ENCODE peak calls at places on chromosomes 12 and 14, in five cellular contexts. F is CD4-positive, alpha-beta T cell; S is left ventricle myocardium superior; B is SIG-M5; Y is fibroblast of pulmonary artery. T is an unnamed sample.

GRCh38 chr14:101595349-101595748 is 34.1 kb downstream of the DIO3 start:
- DNase-seq in F (no peak), S (no peak), B (no peak), Y (no peak), T (no peak)

GRCh38 chr12:68435816-68436215 is 103.7 kb upstream of the MDM1 start:
- DNase-seq in F (no peak), S (no peak), B (no peak), Y (peak; percentile 50), T (no peak)

GRCh38 chr14:61342486-61342885 is 21.1 kb downstream of the PRKCH start:
- DNase-seq in F (peak; percentile 60), S (no peak), B (no peak), Y (no peak), T (no peak)

GRCh38 chr12:98698603-98699463 is 53.7 kb downstream of the APAF1 start:
- DNase-seq in F (peak; percentile 14), S (peak; percentile 51), B (no peak), Y (peak; percentile 80), T (peak; percentile 71)

GRCh38 chr12:124230117-124230757 is 64.7 kb upstream of the RFLNA start:
- DNase-seq in F (no peak), S (no peak), B (no peak), Y (no peak), T (no peak)

GRCh38 chr12:128268348-128268725 is 1.4 kb downstream of the TMEM132C start:
- DNase-seq in F (no peak), S (no peak), B (no peak), Y (no peak), T (no peak)

GRCh38 chr12:55703288-55703687 is 4.4 kb downstream of the ITGA7 start:
- DNase-seq in F (no peak), S (peak; percentile 67), B (no peak), Y (no peak), T (no peak)

GRCh38 chr14:35365130-35366047 is 39.2 kb downstream of the NFKBIA start:
- DNase-seq in F (no peak), S (peak; percentile 49), B (no peak), Y (peak; percentile 87), T (peak; percentile 19)

GRCh38 chr14:91388551-91388975 is 29.1 kb downstream of the CCDC88C start:
- DNase-seq in F (no peak), S (no peak), B (no peak), Y (no peak), T (no peak)

GRCh38 chr12:49232940-49233841 is 31.7 kb upstream of the TUBA1C start:
- DNase-seq in F (no peak), S (peak; percentile 81), B (no peak), Y (peak; percentile 52), T (peak; percentile 75)

GRCh38 chr12:85779768-85780167 is 56.4 kb downstream of the RASSF9 start:
- DNase-seq in F (no peak), S (no peak), B (no peak), Y (no peak), T (no peak)

GRCh38 chr14:23436327-23437141 is 1.1 kb upstream of the MYH7 start:
- DNase-seq in F (no peak), S (peak; percentile 68), B (no peak), Y (no peak), T (peak; percentile 33)

GRCh38 chr12:58309806-58310205 is 368.4 kb downstream of the ATP23 start:
- DNase-seq in F (no peak), S (no peak), B (no peak), Y (no peak), T (no peak)

GRCh38 chr14:67766035-67766680 is 50.2 kb downstream of the ZFYVE26 start:
- DNase-seq in F (no peak), S (peak; percentile 32), B (peak; percentile 18), Y (no peak), T (no peak)

GRCh38 chr12:44875954-44876553 is at the start of gene NELL2:
- DNase-seq in F (peak; percentile 54), S (peak; percentile 29), B (no peak), Y (peak; percentile 10), T (peak; percentile 42)

GRCh38 chr14:43792980-43793379 is 714.1 kb downstream of the FSCB start:
- DNase-seq in F (no peak), S (no peak), B (no peak), Y (no peak), T (no peak)

GRCh38 chr14:26281280-26281998 is 316.4 kb downstream of the NOVA1 start:
- DNase-seq in F (no peak), S (no peak), B (no peak), Y (peak; percentile 93), T (no peak)

GRCh38 chr12:106138279-106138645 is 492 bp downstream of the NUAK1 start:
- DNase-seq in F (no peak), S (peak; percentile 56), B (no peak), Y (no peak), T (no peak)

GRCh38 chr12:60421741-60422140 is 825.9 kb downstream of the SLC16A7 start:
- DNase-seq in F (no peak), S (no peak), B (no peak), Y (no peak), T (no peak)

GRCh38 chr12:65300679-65301349 is 22.3 kb downstream of the MSRB3 start:
- DNase-seq in F (no peak), S (no peak), B (no peak), Y (peak; percentile 36), T (no peak)

GRCh38 chr14:52590318-52590717 is 37.7 kb downstream of the GPR137C start:
- DNase-seq in F (no peak), S (no peak), B (no peak), Y (no peak), T (no peak)

GRCh38 chr14:66233571-66233970 is 252.6 kb upstream of the CCDC196 start:
- DNase-seq in F (no peak), S (no peak), B (no peak), Y (no peak), T (no peak)

GRCh38 chr12:96177013-96177412 is 17.2 kb upstream of the ELK3 start:
- DNase-seq in F (no peak), S (no peak), B (peak; percentile 92), Y (peak; percentile 63), T (no peak)

GRCh38 chr14:70052990-70053389 is 135.8 kb downstream of the SLC8A3 start:
- DNase-seq in F (no peak), S (no peak), B (no peak), Y (peak; percentile 52), T (no peak)

GRCh38 chr14:52695481-52696091 is at the start of gene ERO1A:
- DNase-seq in F (peak; percentile 38), S (peak; percentile 91), B (no peak), Y (peak; percentile 87), T (peak; percentile 76)

GRCh38 chr14:70086685-70087379 is 101.9 kb downstream of the SLC8A3 start:
- DNase-seq in F (no peak), S (no peak), B (no peak), Y (peak; percentile 69), T (peak; percentile 38)

GRCh38 chr12:61546296-61546695 is 713.9 kb upstream of the USP15 start:
- DNase-seq in F (no peak), S (no peak), B (no peak), Y (no peak), T (no peak)

GRCh38 chr12:107558141-107558815 is 127.3 kb upstream of the PWP1 start:
- DNase-seq in F (no peak), S (no peak), B (no peak), Y (no peak), T (no peak)

GRCh38 chr14:52609445-52610044 is 56.9 kb downstream of the GPR137C start:
- DNase-seq in F (no peak), S (no peak), B (no peak), Y (no peak), T (no peak)

GRCh38 chr12:54054442-54055332 is 1.1 kb downstream of the HOXC4 start:
- DNase-seq in F (no peak), S (no peak), B (no peak), Y (no peak), T (no peak)

GRCh38 chr14:31261859-31262739 is 54.5 kb upstream of the HECTD1 start:
- DNase-seq in F (no peak), S (no peak), B (peak; percentile 52), Y (peak; percentile 87), T (no peak)

GRCh38 chr12:47910486-47910885 is 5.7 kb upstream of the VDR start:
- DNase-seq in F (no peak), S (no peak), B (no peak), Y (peak; percentile 69), T (no peak)

GRCh38 chr12:49198431-49199155 is 9.7 kb upstream of the TUBA1A start:
- DNase-seq in F (no peak), S (peak; percentile 53), B (no peak), Y (peak; percentile 87), T (peak; percentile 78)

GRCh38 chr12:115135800-115136211 is 451.8 kb upstream of the TBX3 start:
- DNase-seq in F (no peak), S (peak; percentile 82), B (no peak), Y (peak; percentile 90), T (peak; percentile 63)

GRCh38 chr12:56007148-56007891 is 10.2 kb downstream of the SUOX start:
- DNase-seq in F (peak; percentile 61), S (peak; percentile 91), B (peak; percentile 11), Y (peak; percentile 85), T (peak; percentile 88)

GRCh38 chr12:77251799-77252198 is 186.4 kb upstream of the E2F7 start:
- DNase-seq in F (no peak), S (no peak), B (no peak), Y (no peak), T (no peak)

GRCh38 chr12:27779416-27779815 is 617 bp upstream of the KLHL42 start:
- DNase-seq in F (no peak), S (no peak), B (no peak), Y (peak; percentile 10), T (peak; percentile 42)

GRCh38 chr14:53979141-53979673 is 22.6 kb upstream of the BMP4 start:
- DNase-seq in F (no peak), S (no peak), B (no peak), Y (peak; percentile 29), T (no peak)

GRCh38 chr12:62907067-62907466 is 27.9 kb downstream of the PPM1H start:
- DNase-seq in F (no peak), S (no peak), B (no peak), Y (no peak), T (no peak)